ENCODE peak calls at places on chromosomes 4 and X, in seven cellular contexts. N is PC-3, K is A549, T is breast epithelium, W is HCT116, C is cardiac muscle cell, G is H1. L is an unnamed sample.

GRCh38 chrX:138127314-138127713 is 561.4 kb downstream of the ZIC3 start:
- DNase-seq in K (no peak), G (no peak), N (peak), W (no peak), C (no peak), T (no peak), L (no peak)

GRCh38 chrX:11336201-11336600 is 43.0 kb downstream of the AMELX start:
- DNase-seq in C (no peak), T (no peak), N (no peak), K (no peak), W (no peak), G (no peak), L (no peak)

GRCh38 chr4:37392540-37393255 is 148.2 kb downstream of the NWD2 start:
- DNase-seq in W (peak), K (no peak), T (no peak), C (no peak), G (no peak), N (peak), L (no peak)

GRCh38 chr4:116357758-116358157 is 727.6 kb downstream of the TRAM1L1 start:
- DNase-seq in T (no peak), C (no peak), K (no peak), G (no peak), W (no peak), N (peak), L (no peak)

GRCh38 chrX:15298201-15298600 is 17.2 kb downstream of the ASB11 start:
- DNase-seq in W (no peak), N (no peak), G (no peak), K (no peak), C (no peak), T (no peak), L (no peak)

GRCh38 chrX:148958896-148959295 is 458.5 kb downstream of the AFF2 start:
- DNase-seq in T (no peak), W (no peak), C (no peak), G (no peak), K (no peak), N (no peak), L (no peak)

GRCh38 chr4:84995386-84995785 is 28.9 kb upstream of the WDFY3 start:
- DNase-seq in W (no peak), G (no peak), T (no peak), N (no peak), C (no peak), K (no peak), L (no peak)

GRCh38 chr4:152255437-152255836 is 280.5 kb downstream of the FBXW7 start:
- DNase-seq in T (no peak), W (peak), C (peak), G (no peak), N (peak), K (no peak), L (no peak)

GRCh38 chr4:47835489-47835888 is 2.4 kb downstream of the CORIN start:
- DNase-seq in T (no peak), W (no peak), C (no peak), N (no peak), G (no peak), K (no peak), L (no peak)

GRCh38 chr4:39821951-39822350 is 124.0 kb downstream of the UBE2K start:
- DNase-seq in T (no peak), K (no peak), W (no peak), C (no peak), N (no peak), G (no peak), L (no peak)

GRCh38 chrX:10794203-10794630 is 173.8 kb upstream of the MID1 start:
- DNase-seq in N (no peak), T (no peak), K (no peak), W (no peak), G (no peak), C (no peak), L (no peak)

GRCh38 chr4:77800483-77801259 is 18.5 kb downstream of the CNOT6L start:
- DNase-seq in W (no peak), G (no peak), N (no peak), T (no peak), K (no peak), C (no peak), L (no peak)

GRCh38 chr4:11529625-11530201 is 101.0 kb upstream of the HS3ST1 start:
- DNase-seq in C (no peak), T (no peak), N (peak), W (no peak), G (no peak), K (no peak), L (no peak)

GRCh38 chr4:113069212-113069892 is 19.9 kb downstream of the ANK2 start:
- DNase-seq in C (no peak), N (peak), G (no peak), W (no peak), K (no peak), T (no peak), L (no peak)

GRCh38 chrX:2348225-2348624 is 152.6 kb downstream of the DHRSX start:
- DNase-seq in K (no peak), N (no peak), T (no peak), W (no peak), G (no peak), C (no peak), L (no peak)

GRCh38 chr4:38563703-38564490 is 100.1 kb upstream of the KLF3 start:
- DNase-seq in N (peak), W (no peak), K (no peak), C (no peak), T (no peak), G (no peak), L (no peak)

GRCh38 chr4:102819588-102820365 is 7.6 kb downstream of the UBE2D3 start:
- DNase-seq in W (no peak), T (no peak), N (no peak), K (no peak), C (no peak), G (no peak), L (no peak)

GRCh38 chr4:8911311-8912088 is 39.9 kb upstream of the HMX1 start:
- DNase-seq in C (no peak), N (no peak), T (peak), K (no peak), G (no peak), W (no peak), L (no peak)

GRCh38 chrX:108250654-108251579 is 159.3 kb downstream of the ATG4A start:
- DNase-seq in W (no peak), C (peak), T (no peak), K (no peak), N (no peak), G (no peak), L (no peak)

GRCh38 chrX:14528629-14529287 is 578 bp upstream of the GLRA2 start:
- DNase-seq in K (peak), W (peak), G (peak), T (peak), C (peak), N (peak), L (peak)

GRCh38 chr4:141046255-141046654 is 87.0 kb downstream of the RNF150 start:
- DNase-seq in C (no peak), T (no peak), G (no peak), W (no peak), N (peak), K (no peak), L (no peak)

GRCh38 chr4:108937066-108937465 is 174.2 kb upstream of the ETNPPL start:
- DNase-seq in N (no peak), K (no peak), C (no peak), G (no peak), W (no peak), T (no peak), L (no peak)

GRCh38 chrX:86002076-86002896 is 45.1 kb downstream of the CHM start:
- DNase-seq in N (peak), K (no peak), W (peak), G (peak), C (peak), T (no peak), L (no peak)

GRCh38 chr4:4260185-4260751 is 12.2 kb upstream of the TMEM128 start:
- DNase-seq in T (no peak), W (peak), K (peak), N (peak), C (no peak), G (no peak), L (no peak)

GRCh38 chrX:110060317-110060716 is 57.4 kb downstream of the TMEM164 start:
- DNase-seq in C (no peak), N (no peak), W (no peak), G (no peak), K (no peak), T (no peak), L (no peak)

GRCh38 chr4:140256941-140257340 is 103.0 kb upstream of the MAML3 start:
- DNase-seq in C (no peak), K (no peak), T (no peak), N (no peak), W (no peak), G (no peak), L (no peak)

GRCh38 chr4:2931765-2932560 is 31.2 kb downstream of the NOP14 start:
- DNase-seq in N (no peak), W (no peak), K (no peak), C (no peak), G (no peak), T (no peak), L (no peak)

GRCh38 chr4:2648159-2648814 is 107.8 kb downstream of the TNIP2 start:
- DNase-seq in G (no peak), N (no peak), C (no peak), T (no peak), W (no peak), K (no peak), L (no peak)

DNA sequence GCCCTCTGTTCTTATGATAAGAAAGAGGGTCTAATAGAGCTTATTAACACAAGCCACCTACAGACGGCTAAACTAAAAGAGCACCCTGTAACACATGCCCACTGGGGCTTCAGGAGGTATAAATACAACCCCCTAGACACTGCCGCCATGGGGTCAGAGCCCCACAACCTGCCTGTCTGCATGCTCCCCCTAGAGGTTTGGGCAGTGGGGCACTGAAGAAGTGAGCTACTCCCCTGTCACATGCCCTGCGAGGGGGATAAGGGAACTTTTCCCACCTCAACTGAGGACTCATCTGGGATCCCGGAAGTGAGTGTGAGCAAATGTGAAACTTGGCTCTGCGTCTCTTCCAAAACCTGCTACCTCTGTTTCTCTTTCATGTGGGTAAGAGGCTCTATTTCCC is 334.5 kb downstream of the ADAM29 start:
- DNase-seq in G (no peak), T (no peak), C (no peak), N (no peak), W (no peak), K (no peak), L (no peak)
- TF ChIP-seq CTCF in G (peak), T (no peak), C (no peak), N (no peak), W (no peak), K (no peak), L (no peak)

GRCh38 chr4:185380320-185380719 is 15.4 kb downstream of the LRP2BP start:
- DNase-seq in C (no peak), K (no peak), G (no peak), T (no peak), N (no peak), W (no peak), L (no peak)
- H3K27ac ChIP-seq in C (no peak), K (no peak), G (no peak), T (peak), N (no peak), W (no peak), L (no peak)

DNA sequence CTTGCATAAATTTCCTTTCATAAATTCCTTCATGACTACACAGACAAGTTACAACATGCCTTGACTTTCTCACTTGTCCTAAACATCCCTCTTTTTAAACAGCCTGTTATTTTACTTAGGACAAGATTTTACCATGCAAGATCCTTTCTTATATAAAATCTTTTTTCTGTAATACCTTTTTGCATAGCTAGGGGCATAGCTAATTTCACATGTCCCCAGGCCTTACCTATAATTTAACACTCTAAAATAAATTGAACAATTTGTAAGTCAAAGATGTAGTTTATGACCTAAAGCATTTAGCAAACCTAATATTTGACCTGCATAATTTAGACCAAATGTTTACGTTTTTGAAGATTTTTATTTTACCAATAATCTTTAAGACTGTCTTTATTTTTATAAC is 396.3 kb upstream of the FSTL5 start:
- DNase-seq in C (no peak), W (no peak), T (no peak), K (no peak), N (no peak), G (no peak), L (no peak)
- TF ChIP-seq CTCF in C (no peak), W (peak), T (no peak), K (no peak), N (no peak), G (no peak), L (no peak)

GRCh38 chr4:94714761-94715160 is 43.0 kb upstream of the BMPR1B start:
- DNase-seq in T (no peak), N (no peak), C (no peak), G (no peak), W (no peak), K (no peak), L (no peak)
- H3K27ac ChIP-seq in T (no peak), N (no peak), C (no peak), G (no peak), W (no peak), K (no peak), L (no peak)

DNA sequence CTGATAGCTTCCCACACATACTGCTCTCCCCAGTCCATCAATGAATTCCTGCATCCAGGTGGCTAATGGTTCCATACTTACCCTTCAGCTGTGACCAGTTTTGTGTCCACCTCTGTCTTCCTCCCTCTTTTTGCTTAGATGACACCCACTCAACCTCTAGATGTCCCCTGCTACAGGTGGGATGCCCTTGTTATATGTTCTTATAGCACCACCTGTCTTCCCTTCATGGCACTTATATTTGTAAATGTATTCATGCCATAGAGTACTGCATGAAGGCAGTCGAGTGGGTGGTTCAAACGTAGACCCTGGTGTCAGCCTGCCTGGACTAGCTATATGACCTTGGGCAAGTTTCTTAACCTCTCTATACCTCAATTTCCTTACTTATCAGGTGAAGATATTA is 6.5 kb upstream of the USP46 start:
- DNase-seq in N (peak), W (peak), G (no peak), C (no peak), T (no peak), K (no peak), L (peak)
- TF ChIP-seq CTCF in N (peak), W (peak), G (peak), C (peak), T (no peak), K (no peak), L (peak)

L was measured in Panc1.